ENCODE peak calls at places on chromosomes 6 and 20, in five cellular contexts. Y, S, G, D and K are unnamed samples. For H3K4me1 and H3K9me3, the result is how much of the 10 kb centered on the place peaks cover.

GRCh38 chr6:142374965-142375733 is 73.3 kb downstream of the ADGRG6 start:
- DNase-seq in Y (no peak), S (no peak), G (peak), D (peak), K (no peak)

GRCh38 chr20:12594410-12595130 is 414.2 kb upstream of the SPTLC3 start:
- DNase-seq in Y (no peak), S (no peak), G (no peak), D (no peak), K (peak)

GRCh38 chr6:346389-347030 is 45.0 kb upstream of the IRF4 start:
- DNase-seq in Y (peak), S (no peak), G (peak), D (peak), K (no peak)

GRCh38 chr20:59603727-59604608 is at the start of gene PHACTR3:
- DNase-seq in Y (no peak), S (no peak), G (no peak), D (no peak), K (no peak)

GRCh38 chr6:70763754-70764153 is 96.1 kb downstream of the SMAP1 start:
- DNase-seq in Y (no peak), S (no peak), G (peak), D (peak), K (no peak)

GRCh38 chr6:40931927-40932326 is 107.1 kb downstream of the UNC5CL start:
- DNase-seq in Y (no peak), S (no peak), G (peak), D (peak), K (no peak)

GRCh38 chr6:158958504-158959386 is 41.3 kb downstream of the RSPH3 start:
- DNase-seq in Y (no peak), S (peak), G (no peak), D (no peak), K (no peak)

GRCh38 chr6:141641406-141641805 is 491.3 kb upstream of the GJE1 start:
- DNase-seq in Y (no peak), S (no peak), G (no peak), D (no peak), K (no peak)

GRCh38 chr6:34095136-34095505 is 50.8 kb downstream of the GRM4 start:
- DNase-seq in Y (no peak), S (no peak), G (no peak), D (no peak), K (no peak)

GRCh38 chr6:129331450-129332138 is 378.4 kb downstream of the ARHGAP18 start:
- DNase-seq in Y (no peak), S (no peak), G (peak), D (peak), K (no peak)

GRCh38 chr6:1131285-1132079 is 180.4 kb upstream of the FOXQ1 start:
- DNase-seq in Y (no peak), S (no peak), G (peak), D (peak), K (no peak)

GRCh38 chr20:11982289-11982957 is 64.7 kb downstream of the BTBD3 start:
- DNase-seq in Y (no peak), S (no peak), G (no peak), D (no peak), K (no peak)

GRCh38 chr6:150395388-150396009 is 26.7 kb downstream of the IYD start:
- DNase-seq in Y (peak), S (peak), G (peak), D (peak), K (peak)

GRCh38 chr20:14415492-14415891 is 78.1 kb upstream of the FLRT3 start:
- DNase-seq in Y (no peak), S (no peak), G (no peak), D (no peak), K (no peak)

GRCh38 chr6:75446278-75446880 is 47.2 kb downstream of the FILIP1 start:
- DNase-seq in Y (no peak), S (no peak), G (no peak), D (no peak), K (no peak)

GRCh38 chr6:156933201-156934053 is 156.2 kb downstream of the ARID1B start:
- DNase-seq in Y (no peak), S (no peak), G (no peak), D (no peak), K (peak)

GRCh38 chr6:6788394-6789020 is 200.0 kb downstream of the LY86 start:
- DNase-seq in Y (no peak), S (no peak), G (no peak), D (no peak), K (no peak)

GRCh38 chr20:36368400-36368799 is 62.3 kb downstream of the DLGAP4 start:
- DNase-seq in Y (no peak), S (no peak), G (no peak), D (no peak), K (no peak)

GRCh38 chr6:20092071-20092566 is 120.2 kb downstream of the MBOAT1 start:
- DNase-seq in Y (no peak), S (no peak), G (peak), D (peak), K (no peak)

GRCh38 chr6:116929825-116930224 is 52.8 kb downstream of the RFX6 start:
- DNase-seq in Y (no peak), S (no peak), G (no peak), D (no peak), K (no peak)

GRCh38 chr20:25281541-25281991 is 33.7 kb downstream of the PYGB start:
- DNase-seq in Y (peak), S (peak), G (no peak), D (no peak), K (peak)

GRCh38 chr6:75333811-75334210 is 49.2 kb upstream of the TMEM30A start:
- DNase-seq in Y (no peak), S (no peak), G (no peak), D (no peak), K (no peak)

GRCh38 chr20:59819496-59820203 is 113.8 kb downstream of the SYCP2 start:
- DNase-seq in Y (no peak), S (no peak), G (no peak), D (no peak), K (no peak)

GRCh38 chr6:30151580-30151979 is 9.4 kb downstream of the TRIM10 start:
- DNase-seq in Y (no peak), S (no peak), G (no peak), D (no peak), K (no peak)

GRCh38 chr20:50918403-50918802 is 12.8 kb downstream of the ADNP start:
- DNase-seq in Y (no peak), S (no peak), G (peak), D (peak), K (no peak)
- H3K4me1 ChIP-seq in Y (under half), S (half or more), G (under half), D (under half), K (under half)

GRCh38 chr6:167577891-167578361 is 248.8 kb upstream of the AFDN start:
- DNase-seq in Y (no peak), S (no peak), G (no peak), D (no peak), K (no peak)
- H3K9me3 ChIP-seq in Y (under half), S (under half), G (under half), D (half or more), K (under half)

GRCh38 chr6:144845181-144845580 is 560.0 kb downstream of the UTRN start:
- DNase-seq in Y (no peak), S (no peak), G (peak), D (peak), K (no peak)

GRCh38 chr6:144847906-144848305 is 562.8 kb downstream of the UTRN start:
- DNase-seq in Y (no peak), S (no peak), G (no peak), D (no peak), K (no peak)

GRCh38 chr6:144840619-144841018 is 555.5 kb downstream of the UTRN start:
- DNase-seq in Y (no peak), S (no peak), G (no peak), D (no peak), K (no peak)

GRCh38 chr6:144844596-144844995 is 559.5 kb downstream of the UTRN start:
- DNase-seq in Y (no peak), S (no peak), G (no peak), D (no peak), K (no peak)

DNA sequence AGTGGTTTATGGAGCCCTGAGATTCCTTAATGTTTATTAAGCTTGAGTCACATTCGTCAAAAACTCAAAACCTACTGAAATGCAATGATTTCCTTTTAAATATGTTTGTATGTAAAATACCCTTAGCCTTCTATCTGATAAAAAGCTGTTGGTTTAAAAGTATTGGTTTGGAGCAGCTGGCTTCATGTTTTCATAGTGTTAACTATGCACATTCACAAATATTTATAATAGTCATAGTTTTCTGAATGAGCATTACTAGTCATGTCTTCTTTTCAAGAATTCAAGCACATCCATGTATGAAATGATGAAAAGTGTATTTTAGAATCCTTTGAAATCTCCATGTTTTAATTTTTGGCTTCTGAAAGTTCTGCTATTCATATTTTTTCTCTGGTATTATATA is 558.6 kb downstream of the UTRN start:
- DNase-seq in Y (no peak), S (no peak), G (no peak), D (peak), K (no peak)
- H3K4me1 ChIP-seq in Y (under half), S (under half), G (under half), D (under half), K (under half)

GRCh38 chr20:41600926-41601631 is 17.1 kb downstream of the CHD6 start:
- DNase-seq in Y (no peak), S (no peak), G (no peak), D (no peak), K (no peak)

GRCh38 chr20:41601742-41602141 is 16.4 kb downstream of the CHD6 start:
- DNase-seq in Y (no peak), S (no peak), G (no peak), D (no peak), K (no peak)

GRCh38 chr20:41594514-41595322 is 23.5 kb downstream of the CHD6 start:
- DNase-seq in Y (no peak), S (no peak), G (no peak), D (no peak), K (no peak)

GRCh38 chr20:41599699-41600104 is 18.5 kb downstream of the CHD6 start:
- DNase-seq in Y (no peak), S (no peak), G (peak), D (no peak), K (no peak)

GRCh38 chr20:41598719-41599118 is 19.5 kb downstream of the CHD6 start:
- DNase-seq in Y (no peak), S (no peak), G (no peak), D (no peak), K (no peak)
- H3K9me3 ChIP-seq in Y (under half), S (under half), G (under half), D (under half), K (under half)

GRCh38 chr6:46327769-46328168 is 157.0 kb upstream of the ENPP5 start:
- DNase-seq in Y (no peak), S (no peak), G (no peak), D (no peak), K (no peak)
- H3K4me1 ChIP-seq in Y (under half), S (under half), G (under half), D (under half), K (under half)

GRCh38 chr6:22322103-22322882 is 25.5 kb upstream of the PRL start:
- DNase-seq in Y (no peak), S (no peak), G (peak), D (peak), K (no peak)

GRCh38 chr6:22320750-22321149 is 23.9 kb upstream of the PRL start:
- DNase-seq in Y (no peak), S (no peak), G (peak), D (peak), K (no peak)

GRCh38 chr6:22323848-22324247 is 27.0 kb upstream of the PRL start:
- DNase-seq in Y (no peak), S (no peak), G (no peak), D (no peak), K (no peak)

GRCh38 chr6:22313796-22314195 is 17.0 kb upstream of the PRL start:
- DNase-seq in Y (no peak), S (no peak), G (no peak), D (no peak), K (no peak)

DNA sequence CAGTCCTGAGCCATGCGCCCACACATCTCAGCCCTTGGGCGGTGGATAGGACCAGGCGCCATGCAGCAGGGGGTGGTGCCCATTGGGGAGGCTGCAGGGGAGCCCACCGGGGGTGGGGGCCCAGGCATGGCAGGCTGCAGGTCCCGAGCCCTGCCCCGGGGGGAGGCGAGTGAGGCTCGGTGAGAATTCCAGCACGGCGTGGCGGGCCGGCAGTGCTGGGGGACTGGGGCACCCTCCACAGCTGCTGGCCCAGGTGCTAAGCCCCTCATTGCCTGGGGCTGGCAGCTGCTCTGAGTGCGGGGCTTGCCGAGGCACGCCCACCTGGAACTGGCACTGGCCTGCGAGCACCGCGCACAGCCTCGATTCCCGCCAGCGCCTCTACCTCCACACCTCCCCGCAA is 21.6 kb upstream of the PRL start:
- DNase-seq in Y (no peak), S (no peak), G (no peak), D (no peak), K (no peak)
- H3K9me3 ChIP-seq in Y (under half), S (under half), G (under half), D (under half), K (under half)